ENCODE peak calls at places on chromosomes 12 and 14, in five cellular contexts. I is cardiac fibroblast, E is heart left ventricle, N is AG09319, F is lower leg skin. Z is an unnamed sample.

GRCh38 chr14:72792051-72792788 is 101.7 kb downstream of the DPF3 start:
- DNase-seq in I (peak; percentile 25), E (peak; percentile 74), N (no peak), F (peak; percentile 57), Z (no peak)

GRCh38 chr12:111270128-111270651 is 98.7 kb downstream of the PHETA1 start:
- DNase-seq in I (no peak), E (no peak), N (no peak), F (no peak), Z (no peak)

GRCh38 chr12:104177663-104178501 is 37.7 kb upstream of the TXNRD1 start:
- DNase-seq in I (peak; percentile 98), E (peak; percentile 64), N (peak; percentile 98), F (peak; percentile 94), Z (no peak)

GRCh38 chr12:77925536-77926108 is 94.9 kb downstream of the NAV3 start:
- DNase-seq in I (peak; percentile 96), E (peak; percentile 62), N (peak; percentile 92), F (peak; percentile 90), Z (peak; percentile 62)

GRCh38 chr12:3885179-3886094 is 12.2 kb upstream of the PARP11 start:
- DNase-seq in I (peak; percentile 72), E (no peak), N (peak; percentile 19), F (no peak), Z (no peak)

GRCh38 chr12:49647827-49648721 is 24.7 kb downstream of the PRPF40B start:
- DNase-seq in I (no peak), E (no peak), N (no peak), F (no peak), Z (no peak)

GRCh38 chr14:90585106-90585505 is 188.3 kb downstream of the CALM1 start:
- DNase-seq in I (no peak), E (no peak), N (no peak), F (no peak), Z (no peak)

GRCh38 chr14:39102265-39102968 is 618 bp downstream of the SEC23A start:
- DNase-seq in I (peak; percentile 63), E (no peak), N (no peak), F (no peak), Z (no peak)

GRCh38 chr14:88005978-88006851 is 1.3 kb downstream of the GPR65 start:
- DNase-seq in I (peak; percentile 31), E (no peak), N (no peak), F (no peak), Z (no peak)

GRCh38 chr12:42262271-42262670 is 24.2 kb upstream of the YAF2 start:
- DNase-seq in I (no peak), E (no peak), N (no peak), F (no peak), Z (no peak)

GRCh38 chr14:64640839-64641238 is 63.4 kb upstream of the PLEKHG3 start:
- DNase-seq in I (no peak), E (no peak), N (no peak), F (no peak), Z (no peak)

GRCh38 chr12:48486679-48487078 is 4.4 kb downstream of the C12orf54 start:
- DNase-seq in I (no peak), E (no peak), N (no peak), F (no peak), Z (no peak)

GRCh38 chr14:99806841-99807240 is 13.6 kb downstream of the EML1 start:
- DNase-seq in I (no peak), E (no peak), N (no peak), F (peak; percentile 64), Z (no peak)

GRCh38 chr12:59322473-59322872 is 273.4 kb upstream of the SLC16A7 start:
- DNase-seq in I (no peak), E (no peak), N (no peak), F (no peak), Z (no peak)

GRCh38 chr12:69688021-69688420 is 11.1 kb downstream of the BEST3 start:
- DNase-seq in I (peak; percentile 27), E (no peak), N (no peak), F (no peak), Z (no peak)

GRCh38 chr12:105330938-105331804 is 680 bp downstream of the C12orf75 start:
- DNase-seq in I (no peak), E (peak; percentile 65), N (no peak), F (peak; percentile 85), Z (peak; percentile 67)

GRCh38 chr12:64883264-64884163 is 59.1 kb downstream of the TBC1D30 start:
- DNase-seq in I (no peak), E (no peak), N (no peak), F (no peak), Z (no peak)

GRCh38 chr12:77751939-77752338 is 78.8 kb upstream of the NAV3 start:
- DNase-seq in I (peak; percentile 18), E (no peak), N (peak; percentile 24), F (no peak), Z (no peak)

GRCh38 chr14:69500736-69501135 is 16.2 kb downstream of the PLEKHD1 start:
- DNase-seq in I (no peak), E (no peak), N (no peak), F (no peak), Z (no peak)

GRCh38 chr14:103205541-103205906 is 82.3 kb downstream of the TNFAIP2 start:
- DNase-seq in I (no peak), E (no peak), N (no peak), F (no peak), Z (no peak)

GRCh38 chr12:121766290-121767039 is 27.0 kb downstream of the RHOF start:
- DNase-seq in I (no peak), E (no peak), N (no peak), F (no peak), Z (no peak)

GRCh38 chr12:51773145-51773869 is 75.2 kb downstream of the FIGNL2 start:
- DNase-seq in I (peak; percentile 90), E (no peak), N (peak; percentile 57), F (no peak), Z (no peak)

GRCh38 chr14:72610096-72610830 is 283.6 kb downstream of the DPF3 start:
- DNase-seq in I (no peak), E (no peak), N (no peak), F (peak; percentile 79), Z (no peak)

GRCh38 chr12:12726543-12727093 is 9.4 kb downstream of the CDKN1B start:
- DNase-seq in I (peak; percentile 92), E (no peak), N (no peak), F (no peak), Z (no peak)

GRCh38 chr12:108826807-108827721 is 30.3 kb downstream of the SSH1 start:
- DNase-seq in I (no peak), E (no peak), N (no peak), F (no peak), Z (no peak)

GRCh38 chr14:89921346-89921745 is 33.2 kb downstream of the EFCAB11 start:
- DNase-seq in I (peak; percentile 45), E (no peak), N (no peak), F (no peak), Z (no peak)

GRCh38 chr12:102631274-102631673 is 150.9 kb upstream of the IGF1 start:
- DNase-seq in I (peak; percentile 48), E (no peak), N (no peak), F (no peak), Z (no peak)

DNA sequence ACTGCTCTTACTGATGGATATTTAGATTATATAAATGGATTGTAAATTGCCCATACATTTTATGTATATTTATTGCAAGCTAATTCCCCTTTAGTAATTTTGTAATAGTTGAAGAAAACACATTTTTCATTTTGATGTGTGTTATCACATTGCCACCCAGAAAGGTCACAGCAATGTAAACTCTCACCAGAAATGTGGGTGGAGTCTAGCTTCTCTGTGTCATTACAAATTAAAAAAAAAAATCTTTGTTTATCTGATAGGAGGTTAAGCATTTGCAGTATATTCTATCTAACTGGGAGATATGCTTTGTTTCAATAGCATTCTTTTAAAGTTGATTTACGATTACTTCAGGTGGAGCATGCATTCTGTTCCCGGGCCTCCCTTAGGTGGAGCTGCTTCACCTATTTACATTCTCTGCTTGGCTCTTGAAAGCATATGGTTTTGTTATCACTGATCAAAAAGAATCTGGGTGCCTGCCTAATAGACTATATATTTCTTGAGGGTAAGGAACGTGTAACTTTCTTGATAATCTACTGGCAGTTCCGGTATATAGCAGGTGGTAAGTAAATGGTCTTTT is 7.9 kb downstream of the ADIPOR2 start:
- DNase-seq in I (no peak), E (no peak), N (no peak), F (no peak), Z (no peak)
- TF ChIP-seq CTCF in I (no peak), E (no peak), N (no peak), F (no peak), Z (no peak)

GRCh38 chr12:6271281-6271680 is 39.2 kb upstream of the PLEKHG6 start:
- DNase-seq in I (no peak), E (no peak), N (no peak), F (no peak), Z (no peak)

GRCh38 chr12:6275609-6276246 is 34.8 kb upstream of the PLEKHG6 start:
- DNase-seq in I (no peak), E (no peak), N (no peak), F (no peak), Z (no peak)

GRCh38 chr12:6273931-6274687 is 36.4 kb upstream of the PLEKHG6 start:
- DNase-seq in I (peak; percentile 24), E (peak; percentile 32), N (no peak), F (no peak), Z (no peak)

GRCh38 chr12:6272300-6273208 is 37.9 kb upstream of the PLEKHG6 start:
- DNase-seq in I (no peak), E (no peak), N (no peak), F (no peak), Z (no peak)

DNA sequence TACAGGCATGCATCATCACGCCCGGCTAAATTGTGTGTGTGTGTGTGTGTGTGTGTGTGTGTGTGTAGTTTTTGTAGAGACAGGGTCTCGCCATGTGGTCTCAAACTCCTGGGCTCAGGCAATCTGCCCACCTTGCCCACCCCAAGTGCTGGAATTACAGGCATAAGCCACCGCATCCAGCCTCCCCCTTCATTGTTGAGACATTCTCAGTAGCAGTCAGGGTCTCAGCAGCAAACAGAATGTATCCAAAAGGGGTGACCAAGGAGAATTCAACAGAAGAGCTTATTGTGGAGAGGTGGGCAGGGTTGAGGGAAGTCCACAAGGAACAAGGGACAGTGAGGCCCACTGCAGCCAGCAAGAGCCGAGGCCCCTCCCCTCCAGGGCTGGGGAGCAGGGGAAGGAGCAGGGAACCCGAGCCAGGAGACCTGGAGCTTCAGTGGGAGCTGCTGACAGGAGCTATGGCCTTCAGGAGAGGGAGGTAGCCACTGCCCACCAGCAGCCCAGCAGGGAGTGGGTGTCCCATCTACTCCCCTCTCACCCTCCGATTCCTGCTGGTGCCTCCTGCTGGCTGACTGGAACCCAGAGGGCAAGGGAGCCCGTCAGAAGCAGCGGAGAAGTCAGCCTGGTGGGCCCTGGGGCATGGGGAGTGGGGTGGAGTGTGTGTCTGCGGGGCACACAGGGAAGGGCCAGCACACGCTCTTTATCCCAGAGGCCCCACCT is 37.1 kb upstream of the PLEKHG6 start:
- DNase-seq in I (no peak), E (no peak), N (no peak), F (no peak), Z (no peak)
- TF ChIP-seq CTCF in I (no peak), E (no peak), N (no peak), F (no peak), Z (no peak)

GRCh38 chr12:122946690-122947271 is 19.5 kb downstream of the ABCB9 start:
- DNase-seq in I (peak; percentile 99), E (peak; percentile 80), N (peak; percentile 95), F (peak; percentile 99), Z (peak; percentile 48)
- TF ChIP-seq CTCF in I (peak; percentile 54), E (no peak), N (peak; percentile 47), F (no peak), Z (no peak)

DNA sequence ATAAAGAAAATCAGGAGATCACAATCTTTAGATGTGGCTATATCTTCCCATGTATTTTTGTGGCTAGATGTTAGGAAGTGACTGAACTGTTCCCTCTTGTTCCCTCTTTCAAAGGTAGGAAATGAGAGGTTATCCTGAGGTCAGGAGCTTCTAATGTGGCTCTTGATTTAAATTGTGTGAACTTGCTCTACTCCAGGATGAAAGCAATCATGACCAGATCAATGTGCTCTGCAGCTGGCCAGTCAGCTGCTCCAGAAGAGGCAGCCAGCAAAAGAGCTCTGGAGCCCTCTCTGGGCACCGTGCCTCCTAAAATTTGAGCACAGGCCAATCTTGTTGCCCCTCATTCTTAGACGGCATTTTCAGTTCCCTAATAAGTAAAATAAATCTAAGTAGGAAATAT is 32.0 kb downstream of the CDK17 start:
- DNase-seq in I (no peak), E (no peak), N (no peak), F (no peak), Z (no peak)
- TF ChIP-seq CTCF in I (no peak), E (no peak), N (no peak), F (no peak), Z (no peak)

Z was measured in mesothelial cell of epicardium.